ENCODE peak calls at places on chromosomes 2 and 18, in ten cellular contexts. One of them, this sample, is unnamed.

GRCh38 chr2:239548491-239548890 is 147.7 kb upstream of the HDAC4 start:
- DNase-seq in CD8-positive, alpha-beta memory T cell: peak; percentile 46
- DNase-seq in lower lobe of right lung: no peak
- DNase-seq in upper lobe of right lung: peak; percentile 44
- DNase-seq in PC-3: peak; percentile 58
- DNase-seq in heart left ventricle: no peak
- DNase-seq in substantia nigra: no peak
- DNase-seq in left lung: no peak
- DNase-seq in tibial artery: no peak
- DNase-seq in spleen: peak; percentile 69
- DNase-seq in this sample: peak; percentile 38

GRCh38 chr2:37441055-37441454 is 96.6 kb downstream of the QPCT start:
- DNase-seq in CD8-positive, alpha-beta memory T cell: no peak
- DNase-seq in lower lobe of right lung: no peak
- DNase-seq in upper lobe of right lung: no peak
- DNase-seq in PC-3: no peak
- DNase-seq in heart left ventricle: no peak
- DNase-seq in substantia nigra: no peak
- DNase-seq in left lung: no peak
- DNase-seq in tibial artery: no peak
- DNase-seq in spleen: no peak
- DNase-seq in this sample: no peak

GRCh38 chr2:151695778-151696177 is 38.5 kb downstream of the NEB start:
- DNase-seq in CD8-positive, alpha-beta memory T cell: no peak
- DNase-seq in lower lobe of right lung: no peak
- DNase-seq in upper lobe of right lung: no peak
- DNase-seq in PC-3: no peak
- DNase-seq in heart left ventricle: no peak
- DNase-seq in substantia nigra: no peak
- DNase-seq in left lung: no peak
- DNase-seq in tibial artery: no peak
- DNase-seq in spleen: no peak
- DNase-seq in this sample: no peak

GRCh38 chr2:65576861-65577601 is 144.6 kb upstream of the SPRED2 start:
- DNase-seq in CD8-positive, alpha-beta memory T cell: no peak
- DNase-seq in lower lobe of right lung: no peak
- DNase-seq in upper lobe of right lung: no peak
- DNase-seq in PC-3: peak; percentile 96
- DNase-seq in heart left ventricle: no peak
- DNase-seq in substantia nigra: no peak
- DNase-seq in left lung: no peak
- DNase-seq in tibial artery: no peak
- DNase-seq in spleen: no peak
- DNase-seq in this sample: peak; percentile 93

GRCh38 chr2:239193426-239193825 is 207.4 kb downstream of the HDAC4 start:
- DNase-seq in CD8-positive, alpha-beta memory T cell: no peak
- DNase-seq in lower lobe of right lung: no peak
- DNase-seq in upper lobe of right lung: peak; percentile 59
- DNase-seq in PC-3: no peak
- DNase-seq in heart left ventricle: no peak
- DNase-seq in substantia nigra: no peak
- DNase-seq in left lung: peak; percentile 20
- DNase-seq in tibial artery: peak; percentile 16
- DNase-seq in spleen: no peak
- DNase-seq in this sample: no peak

GRCh38 chr2:70553584-70554337 is at the start of gene TGFA:
- DNase-seq in CD8-positive, alpha-beta memory T cell: peak; percentile 65
- DNase-seq in lower lobe of right lung: peak; percentile 93
- DNase-seq in upper lobe of right lung: peak; percentile 95
- DNase-seq in PC-3: peak; percentile 95
- DNase-seq in heart left ventricle: peak; percentile 73
- DNase-seq in substantia nigra: peak; percentile 72
- DNase-seq in left lung: peak; percentile 87
- DNase-seq in tibial artery: peak; percentile 36
- DNase-seq in spleen: peak; percentile 94
- DNase-seq in this sample: peak; percentile 89

GRCh38 chr2:46430992-46431391 is 48.4 kb upstream of the TMEM247 start:
- DNase-seq in CD8-positive, alpha-beta memory T cell: peak; percentile 9
- DNase-seq in lower lobe of right lung: no peak
- DNase-seq in upper lobe of right lung: no peak
- DNase-seq in PC-3: no peak
- DNase-seq in heart left ventricle: no peak
- DNase-seq in substantia nigra: no peak
- DNase-seq in left lung: no peak
- DNase-seq in tibial artery: no peak
- DNase-seq in spleen: no peak
- DNase-seq in this sample: no peak

GRCh38 chr2:238149841-238150572 is 8.8 kb upstream of the ERFE start:
- DNase-seq in CD8-positive, alpha-beta memory T cell: no peak
- DNase-seq in lower lobe of right lung: no peak
- DNase-seq in upper lobe of right lung: no peak
- DNase-seq in PC-3: no peak
- DNase-seq in heart left ventricle: no peak
- DNase-seq in substantia nigra: no peak
- DNase-seq in left lung: no peak
- DNase-seq in tibial artery: no peak
- DNase-seq in spleen: no peak
- DNase-seq in this sample: no peak

GRCh38 chr2:165428996-165429395 is 40.5 kb upstream of the CSRNP3 start:
- DNase-seq in CD8-positive, alpha-beta memory T cell: no peak
- DNase-seq in lower lobe of right lung: no peak
- DNase-seq in upper lobe of right lung: no peak
- DNase-seq in PC-3: peak; percentile 52
- DNase-seq in heart left ventricle: no peak
- DNase-seq in substantia nigra: no peak
- DNase-seq in left lung: no peak
- DNase-seq in tibial artery: no peak
- DNase-seq in spleen: no peak
- DNase-seq in this sample: no peak

GRCh38 chr2:129404000-129404700 is 575.3 kb upstream of the RAB6C start:
- DNase-seq in CD8-positive, alpha-beta memory T cell: no peak
- DNase-seq in lower lobe of right lung: no peak
- DNase-seq in upper lobe of right lung: no peak
- DNase-seq in PC-3: no peak
- DNase-seq in heart left ventricle: no peak
- DNase-seq in substantia nigra: no peak
- DNase-seq in left lung: no peak
- DNase-seq in tibial artery: no peak
- DNase-seq in spleen: no peak
- DNase-seq in this sample: no peak

GRCh38 chr2:233449071-233449901 is 95.0 kb downstream of the DGKD start:
- DNase-seq in CD8-positive, alpha-beta memory T cell: no peak
- DNase-seq in lower lobe of right lung: peak; percentile 48
- DNase-seq in upper lobe of right lung: peak; percentile 67
- DNase-seq in PC-3: peak; percentile 53
- DNase-seq in heart left ventricle: no peak
- DNase-seq in substantia nigra: no peak
- DNase-seq in left lung: peak; percentile 36
- DNase-seq in tibial artery: peak; percentile 17
- DNase-seq in spleen: peak; percentile 75
- DNase-seq in this sample: no peak

GRCh38 chr2:132416080-132416911 is at the start of gene GPR39:
- DNase-seq in CD8-positive, alpha-beta memory T cell: no peak
- DNase-seq in lower lobe of right lung: peak; percentile 94
- DNase-seq in upper lobe of right lung: peak; percentile 96
- DNase-seq in PC-3: peak; percentile 99
- DNase-seq in heart left ventricle: peak; percentile 63
- DNase-seq in substantia nigra: no peak
- DNase-seq in left lung: peak; percentile 89
- DNase-seq in tibial artery: peak; percentile 33
- DNase-seq in spleen: no peak
- DNase-seq in this sample: peak; percentile 99

GRCh38 chr2:85794491-85795121 is 40.8 kb downstream of the ATOH8 start:
- DNase-seq in CD8-positive, alpha-beta memory T cell: no peak
- DNase-seq in lower lobe of right lung: no peak
- DNase-seq in upper lobe of right lung: peak; percentile 61
- DNase-seq in PC-3: no peak
- DNase-seq in heart left ventricle: peak; percentile 34
- DNase-seq in substantia nigra: no peak
- DNase-seq in left lung: peak; percentile 32
- DNase-seq in tibial artery: peak; percentile 24
- DNase-seq in spleen: peak; percentile 57
- DNase-seq in this sample: no peak

DNA sequence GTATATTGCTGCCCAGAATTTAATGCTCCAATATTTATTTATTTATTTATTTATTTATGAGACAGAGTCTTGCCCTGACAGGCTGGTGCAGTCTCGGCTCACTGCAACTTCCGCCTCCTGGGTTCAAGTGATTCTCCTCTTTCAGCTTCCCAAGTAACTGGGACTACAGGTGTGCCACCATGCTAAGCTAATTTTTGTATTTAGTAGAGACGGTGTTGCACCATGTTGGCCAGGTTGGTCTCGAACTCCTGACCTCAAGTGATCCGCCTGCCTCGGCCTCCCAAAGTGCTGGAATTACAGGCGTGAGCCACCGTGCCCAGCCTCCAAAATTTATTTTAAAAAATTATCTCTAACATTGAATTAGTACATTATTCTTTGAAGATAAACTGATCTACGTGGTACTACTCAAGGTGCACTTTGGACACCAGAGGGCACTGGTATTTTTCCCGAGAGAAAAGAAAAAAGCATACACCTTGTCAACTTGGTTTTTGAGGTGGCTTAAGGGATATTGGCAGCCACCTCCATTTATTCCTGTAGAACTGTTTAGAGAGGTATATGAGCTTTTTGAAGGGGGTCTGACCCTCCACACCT is 1.4 kb upstream of the IDH1 start:
- DNase-seq in CD8-positive, alpha-beta memory T cell: no peak
- DNase-seq in lower lobe of right lung: no peak
- DNase-seq in upper lobe of right lung: no peak
- DNase-seq in PC-3: peak; percentile 49
- DNase-seq in heart left ventricle: no peak
- DNase-seq in substantia nigra: no peak
- DNase-seq in left lung: no peak
- DNase-seq in tibial artery: no peak
- DNase-seq in spleen: no peak
- DNase-seq in this sample: no peak
- H3K27ac ChIP-seq in CD8-positive, alpha-beta memory T cell: no peak overlapping the region
- H3K27ac ChIP-seq in lower lobe of right lung: no peak overlapping the region
- H3K27ac ChIP-seq in upper lobe of right lung: no peak overlapping the region
- H3K27ac ChIP-seq in PC-3: no peak overlapping the region
- H3K27ac ChIP-seq in heart left ventricle: peak overlapping the region; percentile 39
- H3K27ac ChIP-seq in substantia nigra: no peak overlapping the region
- H3K27ac ChIP-seq in left lung: no peak overlapping the region
- H3K27ac ChIP-seq in tibial artery: no peak overlapping the region
- H3K27ac ChIP-seq in spleen: no peak overlapping the region
- H3K27ac ChIP-seq in this sample: no peak overlapping the region

GRCh38 chr18:63844254-63844653 is 43.3 kb upstream of the SERPINB2 start:
- DNase-seq in CD8-positive, alpha-beta memory T cell: no peak
- DNase-seq in lower lobe of right lung: no peak
- DNase-seq in upper lobe of right lung: no peak
- DNase-seq in PC-3: peak; percentile 84
- DNase-seq in heart left ventricle: no peak
- DNase-seq in substantia nigra: no peak
- DNase-seq in left lung: no peak
- DNase-seq in tibial artery: no peak
- DNase-seq in spleen: no peak
- DNase-seq in this sample: no peak
- H3K27ac ChIP-seq in CD8-positive, alpha-beta memory T cell: no peak overlapping the region
- H3K27ac ChIP-seq in lower lobe of right lung: no peak overlapping the region
- H3K27ac ChIP-seq in upper lobe of right lung: no peak overlapping the region
- H3K27ac ChIP-seq in PC-3: peak overlapping the region; percentile 67
- H3K27ac ChIP-seq in heart left ventricle: no peak overlapping the region
- H3K27ac ChIP-seq in substantia nigra: no peak overlapping the region
- H3K27ac ChIP-seq in left lung: no peak overlapping the region
- H3K27ac ChIP-seq in tibial artery: no peak overlapping the region
- H3K27ac ChIP-seq in spleen: no peak overlapping the region
- H3K27ac ChIP-seq in this sample: no peak overlapping the region

GRCh38 chr2:43445781-43446180 is 150.1 kb downstream of the THADA start:
- DNase-seq in CD8-positive, alpha-beta memory T cell: no peak
- DNase-seq in lower lobe of right lung: no peak
- DNase-seq in upper lobe of right lung: no peak
- DNase-seq in PC-3: no peak
- DNase-seq in heart left ventricle: no peak
- DNase-seq in substantia nigra: no peak
- DNase-seq in left lung: no peak
- DNase-seq in tibial artery: no peak
- DNase-seq in spleen: no peak
- DNase-seq in this sample: no peak
- H3K27ac ChIP-seq in CD8-positive, alpha-beta memory T cell: no peak overlapping the region
- H3K27ac ChIP-seq in lower lobe of right lung: no peak overlapping the region
- H3K27ac ChIP-seq in upper lobe of right lung: no peak overlapping the region
- H3K27ac ChIP-seq in PC-3: no peak overlapping the region
- H3K27ac ChIP-seq in heart left ventricle: no peak overlapping the region
- H3K27ac ChIP-seq in substantia nigra: no peak overlapping the region
- H3K27ac ChIP-seq in left lung: no peak overlapping the region
- H3K27ac ChIP-seq in tibial artery: peak overlapping the region; percentile 6
- H3K27ac ChIP-seq in spleen: no peak overlapping the region
- H3K27ac ChIP-seq in this sample: no peak overlapping the region

GRCh38 chr2:149148195-149149006 is 109.9 kb downstream of the LYPD6B start:
- DNase-seq in CD8-positive, alpha-beta memory T cell: no peak
- DNase-seq in lower lobe of right lung: no peak
- DNase-seq in upper lobe of right lung: no peak
- DNase-seq in PC-3: no peak
- DNase-seq in heart left ventricle: no peak
- DNase-seq in substantia nigra: no peak
- DNase-seq in left lung: no peak
- DNase-seq in tibial artery: no peak
- DNase-seq in spleen: no peak
- DNase-seq in this sample: no peak

GRCh38 chr2:149155181-149155580 is 116.7 kb downstream of the LYPD6B start:
- DNase-seq in CD8-positive, alpha-beta memory T cell: no peak
- DNase-seq in lower lobe of right lung: no peak
- DNase-seq in upper lobe of right lung: no peak
- DNase-seq in PC-3: no peak
- DNase-seq in heart left ventricle: no peak
- DNase-seq in substantia nigra: no peak
- DNase-seq in left lung: no peak
- DNase-seq in tibial artery: no peak
- DNase-seq in spleen: no peak
- DNase-seq in this sample: no peak

GRCh38 chr2:149149007-149149297 is 110.5 kb downstream of the LYPD6B start:
- DNase-seq in CD8-positive, alpha-beta memory T cell: no peak
- DNase-seq in lower lobe of right lung: no peak
- DNase-seq in upper lobe of right lung: no peak
- DNase-seq in PC-3: no peak
- DNase-seq in heart left ventricle: no peak
- DNase-seq in substantia nigra: no peak
- DNase-seq in left lung: no peak
- DNase-seq in tibial artery: no peak
- DNase-seq in spleen: no peak
- DNase-seq in this sample: no peak

GRCh38 chr2:149146876-149147275 is 108.4 kb downstream of the LYPD6B start:
- DNase-seq in CD8-positive, alpha-beta memory T cell: no peak
- DNase-seq in lower lobe of right lung: no peak
- DNase-seq in upper lobe of right lung: no peak
- DNase-seq in PC-3: no peak
- DNase-seq in heart left ventricle: no peak
- DNase-seq in substantia nigra: no peak
- DNase-seq in left lung: no peak
- DNase-seq in tibial artery: no peak
- DNase-seq in spleen: no peak
- DNase-seq in this sample: no peak

DNA sequence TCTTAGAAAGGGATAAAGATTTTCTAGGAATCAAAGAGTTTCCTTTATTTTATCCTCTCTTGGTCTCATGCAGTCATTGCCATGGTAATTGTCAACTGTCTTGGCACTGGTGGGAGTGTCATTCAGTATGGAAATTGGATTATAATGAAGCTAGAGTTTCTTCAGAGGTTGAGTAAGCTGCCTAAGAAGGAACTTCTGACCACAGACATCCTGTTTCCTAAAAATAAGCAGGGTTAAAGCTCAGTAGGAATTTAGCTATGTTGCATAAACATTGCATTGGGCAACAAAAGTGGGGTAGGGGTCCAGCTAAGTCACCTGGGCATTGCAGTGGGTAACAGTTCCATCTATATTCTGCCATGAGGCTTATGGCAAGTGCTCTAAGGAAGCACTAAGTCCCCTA is 114.1 kb downstream of the LYPD6B start:
- DNase-seq in CD8-positive, alpha-beta memory T cell: no peak
- DNase-seq in lower lobe of right lung: no peak
- DNase-seq in upper lobe of right lung: no peak
- DNase-seq in PC-3: no peak
- DNase-seq in heart left ventricle: no peak
- DNase-seq in substantia nigra: no peak
- DNase-seq in left lung: no peak
- DNase-seq in tibial artery: no peak
- DNase-seq in spleen: no peak
- DNase-seq in this sample: no peak
- H3K27ac ChIP-seq in CD8-positive, alpha-beta memory T cell: no peak overlapping the region
- H3K27ac ChIP-seq in lower lobe of right lung: no peak overlapping the region
- H3K27ac ChIP-seq in upper lobe of right lung: no peak overlapping the region
- H3K27ac ChIP-seq in PC-3: no peak overlapping the region
- H3K27ac ChIP-seq in heart left ventricle: no peak overlapping the region
- H3K27ac ChIP-seq in substantia nigra: no peak overlapping the region
- H3K27ac ChIP-seq in left lung: no peak overlapping the region
- H3K27ac ChIP-seq in tibial artery: no peak overlapping the region
- H3K27ac ChIP-seq in spleen: no peak overlapping the region
- H3K27ac ChIP-seq in this sample: no peak overlapping the region

This sample was measured in foreskin keratinocyte.